ENCODE peak calls at places on chromosomes 11 and 22, in six cellular contexts. L is SK-N-SH, X is HepG2, I is IMR-90, T is K562, Y is A549. R is an unnamed sample.

GRCh38 chr11:25441432-25441831 is 890.5 kb upstream of the ANO3 start:
- DNase-seq in X (no peak), T (no peak), Y (no peak), I (no peak), L (no peak), R (no peak)

GRCh38 chr11:67438121-67438902 is 830 bp upstream of the PTPRCAP start:
- DNase-seq in X (no peak), Y (no peak), I (no peak), T (peak; percentile 38), L (no peak), R (no peak)

GRCh38 chr22:27372969-27373670 is 428.4 kb downstream of the MN1 start:
- DNase-seq in L (no peak), X (peak; percentile 81), T (no peak), Y (no peak), I (no peak), R (no peak)

GRCh38 chr22:45772726-45773125 is 101.1 kb downstream of the ATXN10 start:
- DNase-seq in L (no peak), T (no peak), X (no peak), Y (no peak), I (no peak), R (peak; percentile 45)

GRCh38 chr11:114762437-114762836 is 84.1 kb downstream of the NXPE2 start:
- DNase-seq in X (peak; percentile 26), Y (peak; percentile 15), L (peak; percentile 77), I (peak; percentile 54), T (peak; percentile 39), R (no peak)

GRCh38 chr11:59394186-59394585 is 32.0 kb downstream of the OR5A2 start:
- DNase-seq in X (no peak), Y (no peak), L (no peak), I (no peak), T (no peak), R (no peak)

GRCh38 chr11:3345736-3346135 is 33.2 kb downstream of the ZNF195 start:
- DNase-seq in I (no peak), L (no peak), Y (no peak), X (peak; percentile 42), T (peak; percentile 70), R (no peak)

GRCh38 chr11:83168756-83169155 is 11.8 kb downstream of the PCF11 start:
- DNase-seq in T (no peak), X (no peak), L (no peak), Y (no peak), I (no peak), R (no peak)

GRCh38 chr11:57207160-57207559 is 25.4 kb downstream of the LRRC55 start:
- DNase-seq in T (no peak), X (no peak), I (no peak), L (no peak), Y (no peak), R (no peak)

GRCh38 chr22:50710886-50711285 is 27.1 kb upstream of the ACR start:
- DNase-seq in L (no peak), Y (no peak), T (no peak), X (no peak), I (no peak), R (no peak)

GRCh38 chr11:123249354-123249753 is 54.3 kb upstream of the CLMP start:
- DNase-seq in L (no peak), T (no peak), I (peak; percentile 28), X (no peak), Y (no peak), R (no peak)
- TF ChIP-seq SMC3 in L (no peak), T (no peak), I (no peak), X (no peak), Y (no peak), R (no peak)

DNA sequence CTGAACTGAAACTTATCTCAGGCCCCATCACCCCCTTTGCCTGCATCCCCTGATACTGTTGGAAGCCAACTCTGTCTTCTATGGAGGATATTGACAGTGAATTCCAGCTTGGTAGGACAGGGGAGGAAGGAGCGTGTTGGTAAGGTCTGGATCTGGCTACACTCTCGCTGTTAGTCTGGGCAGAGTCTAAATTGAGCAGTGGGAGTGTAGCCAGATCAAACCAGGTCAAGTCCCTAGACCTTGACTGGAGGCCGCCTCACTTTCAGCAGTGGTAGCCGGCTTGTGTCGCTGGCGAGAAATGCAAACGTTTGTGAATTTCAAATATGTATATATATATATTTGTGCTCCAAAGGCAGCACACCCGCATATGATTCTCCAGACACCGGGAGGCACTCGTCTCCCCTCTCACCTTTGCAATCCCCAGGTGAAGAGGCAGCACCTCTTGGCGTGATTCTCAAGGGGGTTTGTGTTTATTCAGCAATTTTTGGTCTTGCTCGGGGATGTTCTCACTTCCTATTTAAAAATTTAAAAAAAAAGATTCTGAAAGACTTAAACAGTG is 26.7 kb downstream of the DHCR7 start:
- DNase-seq in X (no peak), T (no peak), L (no peak), Y (no peak), I (no peak), R (no peak)
- TF ChIP-seq SMC3 in X (no peak), T (no peak), L (no peak), Y (no peak), I (no peak), R (no peak)

GRCh38 chr11:134976540-134976939 is 564.5 kb upstream of the B3GAT1 start:
- DNase-seq in X (no peak), Y (no peak), I (no peak), L (no peak), T (no peak), R (no peak)
- TF ChIP-seq SMC3 in X (no peak), Y (no peak), I (no peak), L (no peak), T (no peak), R (no peak)

GRCh38 chr11:69460540-69461257 is 20.8 kb upstream of the LINC01488 start:
- DNase-seq in I (peak; percentile 95), T (no peak), X (peak; percentile 30), Y (no peak), L (no peak), R (no peak)
- TF ChIP-seq SMC3 in I (no peak), T (no peak), X (no peak), Y (no peak), L (no peak), R (no peak)

GRCh38 chr22:19721486-19722172 is 1.7 kb upstream of the GP1BB start:
- DNase-seq in I (no peak), T (no peak), L (no peak), X (peak; percentile 32), Y (no peak), R (no peak)
- TF ChIP-seq SMC3 in I (no peak), T (no peak), L (no peak), X (no peak), Y (no peak), R (no peak)

GRCh38 chr22:35435201-35435712 is 35.3 kb downstream of the MCM5 start:
- DNase-seq in L (no peak), X (no peak), T (no peak), Y (no peak), I (no peak), R (no peak)
- TF ChIP-seq SMC3 in L (no peak), X (no peak), T (no peak), Y (no peak), I (no peak), R (no peak)

GRCh38 chr22:38756631-38757463 is 1.0 kb upstream of the SUN2 start:
- DNase-seq in Y (no peak), X (no peak), L (no peak), I (no peak), T (no peak), R (no peak)

GRCh38 chr22:38753894-38754246 is 1.9 kb downstream of the SUN2 start:
- DNase-seq in I (no peak), T (no peak), L (no peak), X (peak; percentile 88), Y (no peak), R (no peak)

GRCh38 chr22:38755911-38756532 is at the start of gene SUN2:
- DNase-seq in L (peak; percentile 95), I (peak; percentile 77), X (peak; percentile 69), Y (peak; percentile 84), T (peak; percentile 98), R (peak; percentile 53)

GRCh38 chr22:38755155-38755910 is 465 bp downstream of the SUN2 start:
- DNase-seq in X (peak; percentile 80), I (peak; percentile 48), L (peak; percentile 80), Y (peak; percentile 64), T (peak; percentile 89), R (no peak)

DNA sequence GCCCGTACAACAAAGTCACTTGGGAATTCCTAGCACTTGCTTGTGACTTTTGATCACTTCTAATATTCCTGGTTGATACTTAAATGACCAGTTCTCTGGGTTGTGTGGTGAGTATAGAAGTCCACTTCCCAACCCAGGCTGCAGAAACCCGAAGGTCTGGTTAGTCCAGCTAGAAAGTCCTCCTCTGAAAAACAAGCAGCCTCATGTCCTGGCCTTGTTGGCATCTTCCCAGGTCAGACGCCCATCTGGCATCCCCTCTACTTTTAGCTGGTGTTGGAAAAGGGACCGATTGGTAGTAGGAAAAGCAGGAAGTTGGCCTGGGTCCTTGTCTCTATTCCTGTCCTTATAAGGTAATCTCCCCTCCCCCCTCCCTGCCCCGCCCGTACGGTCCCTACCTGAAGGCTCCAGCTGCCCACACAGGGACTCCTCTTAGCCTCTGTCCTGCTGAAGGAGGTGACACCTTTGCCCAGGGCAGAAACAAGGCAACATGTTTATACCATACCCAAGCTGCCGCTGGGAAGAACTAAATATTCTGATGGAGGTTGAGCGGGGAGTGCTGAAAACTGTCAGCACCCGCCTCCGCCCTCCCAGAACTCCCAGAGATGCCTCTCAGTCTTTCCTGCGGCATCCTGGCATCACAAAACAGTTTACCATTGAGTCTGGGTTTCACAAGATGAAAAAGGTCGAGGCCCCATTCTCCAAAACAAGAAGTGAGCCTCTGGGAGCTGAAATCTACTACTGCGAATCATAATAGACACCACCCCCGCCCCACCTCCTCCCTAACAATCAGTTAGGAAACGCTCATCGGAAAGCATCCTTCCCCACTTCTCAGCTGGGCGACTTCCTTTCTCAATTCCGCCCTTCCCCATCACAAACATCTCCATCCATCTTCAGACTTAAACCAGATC is 1.3 kb downstream of the SUN2 start:
- DNase-seq in L (no peak), Y (no peak), I (peak; percentile 43), X (peak; percentile 67), T (no peak), R (no peak)
- TF ChIP-seq SMC3 in L (no peak), Y (no peak), I (no peak), X (no peak), T (no peak), R (no peak)

DNA sequence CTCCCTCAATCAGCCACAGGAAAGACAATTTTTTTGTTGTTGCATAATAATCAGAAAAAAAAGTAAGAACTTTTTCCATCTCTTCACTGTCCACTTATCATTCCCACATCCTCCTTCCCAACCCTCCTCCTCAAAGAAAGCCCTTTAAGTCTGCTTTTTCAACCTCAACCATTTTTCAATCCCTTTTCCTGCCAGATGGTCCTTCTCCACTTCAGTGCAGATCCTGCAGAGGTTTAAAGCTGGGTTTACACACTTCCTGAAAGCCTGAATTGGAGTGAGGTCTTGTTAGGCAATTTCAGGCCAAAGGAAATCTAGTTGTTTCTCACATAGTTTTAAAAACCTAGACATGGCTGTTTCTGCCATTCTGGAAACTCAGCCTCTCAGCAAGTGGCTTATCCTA is 78.3 kb downstream of the RPL27A start:
- DNase-seq in L (no peak), X (no peak), I (peak; percentile 59), T (no peak), Y (no peak), R (no peak)
- TF ChIP-seq SMC3 in L (no peak), X (no peak), I (no peak), T (no peak), Y (no peak), R (no peak)

R was measured in GM12878.